ENCODE peak calls at places on chromosomes 3 and 15, in seven cellular contexts. S is CD8-positive, alpha-beta memory T cell; G is HCT116; E is upper lobe of right lung; V is fibroblast of lung; D is Peyer's patch; J is heart left ventricle. U is an unnamed sample. For H3K36me3, the result is how much of the 10 kb centered on the place peaks cover.

GRCh38 chr3:72022027-72022426 is 237.1 kb upstream of the PROK2 start:
- DNase-seq in G (no peak), V (no peak), E (no peak), J (no peak), S (no peak), D (no peak), U (no peak)

GRCh38 chr3:35262376-35262775 is 376.9 kb upstream of the ARPP21 start:
- DNase-seq in D (no peak), J (no peak), G (no peak), V (no peak), S (no peak), E (no peak), U (no peak)

GRCh38 chr3:129278970-129279906 is 568 bp downstream of the HMCES start:
- DNase-seq in V (peak), D (peak), E (peak), S (peak), G (peak), J (peak), U (peak)

GRCh38 chr15:37014566-37014965 is 85.8 kb downstream of the MEIS2 start:
- DNase-seq in D (no peak), J (no peak), G (no peak), E (no peak), S (no peak), V (no peak), U (no peak)

GRCh38 chr15:98875309-98875708 is 132.3 kb downstream of the PGPEP1L start:
- DNase-seq in J (no peak), D (no peak), V (no peak), G (no peak), E (no peak), S (no peak), U (no peak)

GRCh38 chr3:15436246-15436645 is 8.8 kb downstream of the EAF1 start:
- DNase-seq in S (no peak), J (no peak), D (no peak), E (no peak), G (no peak), V (no peak), U (no peak)

GRCh38 chr3:38165722-38166387 is 518 bp downstream of the OXSR1 start:
- DNase-seq in E (no peak), D (peak), G (no peak), V (peak), S (no peak), J (no peak), U (no peak)

GRCh38 chr3:65158023-65158422 is 470.2 kb upstream of the ADAMTS9 start:
- DNase-seq in J (no peak), V (no peak), G (no peak), D (no peak), S (no peak), E (no peak), U (no peak)

GRCh38 chr3:157104928-157105652 is 54.9 kb downstream of the CCNL1 start:
- DNase-seq in G (no peak), J (no peak), V (no peak), E (no peak), D (no peak), S (no peak), U (no peak)

GRCh38 chr15:42493694-42494093 is 1.7 kb upstream of the SNAP23 start:
- DNase-seq in V (no peak), E (no peak), J (no peak), G (no peak), S (no peak), D (no peak), U (no peak)

GRCh38 chr15:85312925-85313324 is 67.5 kb upstream of the AKAP13 start:
- DNase-seq in V (peak), E (no peak), G (no peak), S (no peak), D (no peak), J (no peak), U (no peak)

GRCh38 chr3:76841750-76842149 is 198.1 kb upstream of the ROBO2 start:
- DNase-seq in S (no peak), E (no peak), J (no peak), V (no peak), G (no peak), D (no peak), U (no peak)

GRCh38 chr3:172257638-172258400 is 190.4 kb downstream of the GHSR start:
- DNase-seq in D (no peak), V (peak), E (no peak), S (no peak), G (no peak), J (no peak), U (no peak)

GRCh38 chr3:165211749-165212148 is 15.6 kb upstream of the SLITRK3 start:
- DNase-seq in S (no peak), G (no peak), V (no peak), D (no peak), J (no peak), E (no peak), U (no peak)

GRCh38 chr3:129211772-129212171 is 28.1 kb upstream of the CNBP start:
- DNase-seq in G (peak), D (peak), E (peak), S (no peak), J (peak), V (peak), U (peak)

DNA sequence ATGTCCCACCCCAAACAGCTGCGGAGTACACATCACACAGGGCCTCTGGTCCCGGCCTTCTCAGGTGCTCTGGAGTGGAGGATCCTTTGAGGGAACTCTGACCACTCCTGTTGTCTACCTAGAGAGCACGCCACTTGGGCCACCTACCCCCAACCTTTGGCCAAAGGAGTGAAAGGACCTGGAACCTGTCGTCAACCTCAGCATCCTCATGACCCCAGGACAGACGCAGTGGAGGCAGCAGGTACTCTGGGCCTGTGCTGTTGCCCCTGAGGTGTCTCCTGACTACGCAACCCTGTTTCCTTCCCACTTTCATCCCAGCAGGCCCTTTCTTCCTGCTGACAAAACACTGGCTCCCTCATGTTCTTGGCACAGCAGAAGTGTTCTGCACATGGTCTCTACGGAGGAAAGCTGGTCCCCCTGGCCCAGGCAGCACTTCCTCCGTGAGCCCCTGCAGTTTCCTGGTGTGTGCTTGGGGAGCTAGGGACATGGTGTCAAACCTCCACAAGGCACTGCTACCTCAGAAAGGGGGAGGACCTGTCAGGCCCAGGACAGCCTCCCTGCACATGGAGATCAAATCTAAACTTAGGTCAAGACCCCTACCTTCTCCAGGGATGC is 48.0 kb downstream of the DHX30 start:
- DNase-seq in G (no peak), D (no peak), E (no peak), J (no peak), S (no peak), V (no peak), U (no peak)
- H3K36me3 ChIP-seq in G (under half), D (half or more), E (half or more), J (under half), S (under half), V (half or more), U (half or more)

GRCh38 chr3:100665230-100665629 is 44.1 kb upstream of the TFG start:
- DNase-seq in J (no peak), V (no peak), S (no peak), E (no peak), D (no peak), G (no peak), U (no peak)
- H3K4me3 ChIP-seq in J (no peak), V (no peak), S (no peak), E (no peak), D (no peak), G (no peak), U (no peak)

GRCh38 chr3:47586746-47587145 is 8.1 kb upstream of the CSPG5 start:
- DNase-seq in V (peak), J (no peak), S (no peak), E (no peak), G (no peak), D (no peak), U (no peak)

GRCh38 chr3:47588587-47588986 is 9.9 kb upstream of the CSPG5 start:
- DNase-seq in D (no peak), J (no peak), V (no peak), G (no peak), S (no peak), E (no peak), U (no peak)

GRCh38 chr3:47583320-47584075 is 4.8 kb upstream of the CSPG5 start:
- DNase-seq in G (no peak), V (no peak), J (no peak), S (no peak), D (no peak), E (no peak), U (no peak)

GRCh38 chr3:47590212-47590611 is 11.5 kb upstream of the CSPG5 start:
- DNase-seq in V (no peak), D (no peak), G (no peak), J (no peak), S (no peak), E (no peak), U (no peak)

DNA sequence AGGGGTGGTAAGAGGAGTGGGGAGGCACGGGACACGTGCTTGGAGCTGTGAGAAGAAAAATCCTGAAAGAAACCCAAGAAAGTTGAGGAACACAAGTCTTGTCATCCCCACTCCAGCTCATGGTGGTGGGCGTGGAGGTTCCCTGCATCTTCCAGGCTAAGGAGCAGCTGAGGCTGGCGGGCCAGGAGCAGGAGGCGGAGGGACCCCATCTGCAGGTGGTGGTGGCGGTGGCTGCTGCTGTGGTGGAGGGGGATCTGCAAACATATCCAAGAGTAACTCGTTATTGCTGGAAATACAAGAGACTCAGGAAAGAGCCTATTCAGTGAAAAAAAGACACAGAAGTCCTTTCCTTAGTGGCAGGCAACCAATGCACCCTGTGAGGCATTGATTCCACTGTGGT is 9.4 kb upstream of the CSPG5 start:
- DNase-seq in D (no peak), V (no peak), G (no peak), E (no peak), J (no peak), S (no peak), U (no peak)
- H3K36me3 ChIP-seq in D (half or more), V (under half), G (under half), E (half or more), J (under half), S (under half), U (half or more)

GRCh38 chr3:185150561-185150960 is 2.3 kb downstream of the C3orf70 start:
- DNase-seq in G (no peak), E (no peak), S (no peak), J (no peak), D (no peak), V (no peak), U (no peak)

GRCh38 chr3:185149591-185149990 is 3.3 kb downstream of the C3orf70 start:
- DNase-seq in E (no peak), V (no peak), J (no peak), D (no peak), S (no peak), G (no peak), U (no peak)

GRCh38 chr3:185151959-185152432 is 864 bp downstream of the C3orf70 start:
- DNase-seq in J (peak), G (no peak), S (no peak), D (no peak), E (no peak), V (no peak), U (peak)

GRCh38 chr3:185152433-185153169 is at the start of gene C3orf70:
- DNase-seq in J (peak), D (peak), E (peak), V (peak), G (no peak), S (no peak), U (peak)

DNA sequence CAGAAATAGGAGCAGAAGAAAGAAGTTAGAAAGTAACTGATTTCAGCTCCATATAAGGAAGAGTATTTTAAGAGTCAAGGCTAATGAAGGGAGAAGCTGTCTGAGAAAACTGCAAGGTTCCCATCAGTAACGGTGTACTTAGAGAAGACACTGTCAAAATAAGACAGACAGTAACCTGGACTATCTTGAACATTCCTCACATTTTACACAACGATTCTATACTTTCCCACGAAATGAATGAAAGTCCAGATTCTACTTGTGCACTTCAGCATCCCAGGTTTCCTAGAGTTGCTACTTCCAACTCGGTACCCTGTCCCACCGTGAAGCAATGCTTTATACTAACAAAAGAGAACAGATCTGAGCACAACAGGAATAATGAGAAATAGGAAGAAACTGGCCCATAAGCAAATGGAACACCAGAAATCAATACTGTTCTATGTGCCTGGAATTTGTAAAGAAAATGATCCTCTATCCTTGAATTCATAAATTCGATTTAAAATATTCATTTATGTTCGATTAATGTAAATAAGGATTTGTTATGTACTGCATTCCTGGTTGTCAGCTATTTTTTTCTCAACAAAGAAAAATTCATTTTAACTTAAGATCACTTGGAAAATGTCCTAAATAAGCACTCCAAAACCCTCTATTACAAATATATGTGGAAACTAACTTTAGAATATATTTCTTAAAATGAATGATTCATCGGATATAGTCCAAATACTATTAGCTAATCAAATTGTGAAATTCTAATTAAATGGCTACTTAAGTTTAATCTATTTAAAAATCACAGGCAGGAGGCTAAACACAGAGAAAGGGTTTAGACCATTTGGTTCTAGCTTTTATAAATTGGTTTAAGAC is 1.5 kb downstream of the C3orf70 start:
- DNase-seq in G (no peak), S (no peak), E (no peak), J (no peak), V (peak), D (no peak), U (no peak)
- H3K4me3 ChIP-seq in G (no peak), S (no peak), E (peak), J (peak), V (peak), D (peak), U (peak)

GRCh38 chr3:12920967-12921366 is 79.6 kb upstream of the RPL32 start:
- DNase-seq in S (no peak), G (no peak), J (no peak), V (no peak), E (no peak), D (no peak), U (no peak)
- H3K36me3 ChIP-seq in S (half or more), G (under half), J (under half), V (under half), E (half or more), D (half or more), U (half or more)

DNA sequence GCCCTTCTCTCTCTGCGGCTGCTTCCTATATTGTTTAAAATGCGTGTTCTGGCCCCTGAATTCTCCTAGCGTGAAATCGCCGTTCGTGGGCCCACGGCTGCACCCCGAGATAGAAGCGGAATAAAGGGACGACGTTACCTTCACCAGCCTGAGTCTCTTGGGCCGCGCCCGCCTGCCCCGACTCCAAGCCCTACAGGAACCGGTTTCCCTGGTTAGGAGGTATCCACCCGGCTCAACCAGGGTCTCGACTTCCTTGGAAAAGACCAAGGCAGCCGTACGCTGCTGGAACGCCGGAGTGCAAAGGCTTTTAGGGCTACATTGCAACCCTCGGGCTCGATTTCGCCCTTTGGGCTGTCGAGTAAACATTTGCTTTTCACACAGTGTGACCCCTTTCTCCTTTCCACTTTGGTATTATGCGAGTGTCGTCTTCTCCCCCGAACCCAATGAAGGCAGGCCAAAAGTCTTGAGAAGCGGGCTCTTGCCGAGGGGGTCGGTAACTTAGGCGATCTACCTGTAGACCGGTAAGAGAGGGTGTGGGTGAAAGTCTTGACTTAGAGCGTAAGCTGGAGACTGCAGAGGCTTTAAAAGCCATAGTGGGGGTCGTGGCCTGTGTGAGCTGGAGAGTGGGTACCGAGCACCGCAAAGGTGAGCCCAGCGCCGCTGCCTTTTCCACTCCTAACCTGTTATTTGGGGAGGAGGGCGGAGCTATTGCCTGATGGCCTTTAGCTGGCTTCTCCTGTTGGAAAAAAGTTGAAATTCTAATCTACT is 2.0 kb downstream of the TRIM71 start:
- DNase-seq in V (no peak), J (no peak), D (no peak), E (peak), G (no peak), S (no peak), U (no peak)
- H3K4me3 ChIP-seq in V (no peak), J (no peak), D (no peak), E (peak), G (no peak), S (no peak), U (no peak)